ENCODE peak calls at places on chromosomes 1 and 21, in five cellular contexts. One of them, this sample, is unnamed.
A peak's percentile ranks its signal among the peaks of the same experiment; 100 is the strongest.

GRCh38 chr21:38798481-38798882 is 7.2 kb upstream of the ETS2 start:
- DNase-seq in endothelial cell: no peak
- DNase-seq in lower leg skin: peak; percentile 87
- DNase-seq in sigmoid colon: no peak
- DNase-seq in WTC11: peak; percentile 17
- DNase-seq in this sample: no peak

GRCh38 chr1:21293537-21294265 is 3.4 kb upstream of the ECE1 start:
- DNase-seq in WTC11: no peak
- DNase-seq in lower leg skin: no peak
- DNase-seq in endothelial cell: no peak
- DNase-seq in sigmoid colon: no peak
- DNase-seq in this sample: no peak

GRCh38 chr1:53276902-53277281 is 38.6 kb upstream of the MAGOH start:
- DNase-seq in lower leg skin: no peak
- DNase-seq in WTC11: no peak
- DNase-seq in sigmoid colon: no peak
- DNase-seq in endothelial cell: no peak
- DNase-seq in this sample: no peak

GRCh38 chr21:42684109-42684916 is 30.9 kb downstream of the PDE9A start:
- DNase-seq in WTC11: no peak
- DNase-seq in lower leg skin: no peak
- DNase-seq in endothelial cell: no peak
- DNase-seq in sigmoid colon: peak; percentile 77
- DNase-seq in this sample: no peak

GRCh38 chr1:171472183-171472647 is 13.1 kb upstream of the PRRC2C start:
- DNase-seq in WTC11: no peak
- DNase-seq in endothelial cell: no peak
- DNase-seq in sigmoid colon: no peak
- DNase-seq in lower leg skin: no peak
- DNase-seq in this sample: no peak

GRCh38 chr1:206953626-206954025 is 7.4 kb upstream of the PIGR start:
- DNase-seq in sigmoid colon: no peak
- DNase-seq in lower leg skin: no peak
- DNase-seq in WTC11: no peak
- DNase-seq in endothelial cell: no peak
- DNase-seq in this sample: no peak

GRCh38 chr1:45009296-45009865 is 1.7 kb downstream of the HECTD3 start:
- DNase-seq in lower leg skin: no peak
- DNase-seq in WTC11: no peak
- DNase-seq in sigmoid colon: no peak
- DNase-seq in endothelial cell: no peak
- DNase-seq in this sample: no peak

GRCh38 chr1:41678141-41678878 is 193.8 kb upstream of the EDN2 start:
- DNase-seq in endothelial cell: no peak
- DNase-seq in lower leg skin: no peak
- DNase-seq in sigmoid colon: peak; percentile 87
- DNase-seq in WTC11: no peak
- DNase-seq in this sample: peak; percentile 90

GRCh38 chr21:45999581-46000181 is 18.1 kb downstream of the COL6A1 start:
- DNase-seq in endothelial cell: no peak
- DNase-seq in lower leg skin: peak; percentile 82
- DNase-seq in WTC11: no peak
- DNase-seq in sigmoid colon: no peak
- DNase-seq in this sample: no peak

GRCh38 chr1:114671011-114671938 is 1.4 kb upstream of the DENND2C start:
- DNase-seq in endothelial cell: no peak
- DNase-seq in sigmoid colon: no peak
- DNase-seq in lower leg skin: no peak
- DNase-seq in WTC11: no peak
- DNase-seq in this sample: no peak
- TF ChIP-seq CTCF in endothelial cell: peak; percentile 34
- TF ChIP-seq CTCF in sigmoid colon: no peak
- TF ChIP-seq CTCF in lower leg skin: no peak
- TF ChIP-seq CTCF in WTC11: no peak
- TF ChIP-seq CTCF in this sample: no peak

GRCh38 chr1:228697209-228698016 is 37.9 kb upstream of the RHOU start:
- DNase-seq in endothelial cell: no peak
- DNase-seq in sigmoid colon: peak; percentile 80
- DNase-seq in WTC11: no peak
- DNase-seq in lower leg skin: peak; percentile 95
- DNase-seq in this sample: no peak

GRCh38 chr1:228687562-228687961 is 47.7 kb upstream of the RHOU start:
- DNase-seq in sigmoid colon: no peak
- DNase-seq in lower leg skin: peak; percentile 67
- DNase-seq in endothelial cell: no peak
- DNase-seq in WTC11: no peak
- DNase-seq in this sample: no peak

GRCh38 chr1:228689255-228689654 is 46.0 kb upstream of the RHOU start:
- DNase-seq in endothelial cell: no peak
- DNase-seq in lower leg skin: peak; percentile 26
- DNase-seq in sigmoid colon: no peak
- DNase-seq in WTC11: no peak
- DNase-seq in this sample: no peak

GRCh38 chr1:228695015-228695955 is 40.0 kb upstream of the RHOU start:
- DNase-seq in lower leg skin: no peak
- DNase-seq in WTC11: no peak
- DNase-seq in endothelial cell: no peak
- DNase-seq in sigmoid colon: no peak
- DNase-seq in this sample: no peak

DNA sequence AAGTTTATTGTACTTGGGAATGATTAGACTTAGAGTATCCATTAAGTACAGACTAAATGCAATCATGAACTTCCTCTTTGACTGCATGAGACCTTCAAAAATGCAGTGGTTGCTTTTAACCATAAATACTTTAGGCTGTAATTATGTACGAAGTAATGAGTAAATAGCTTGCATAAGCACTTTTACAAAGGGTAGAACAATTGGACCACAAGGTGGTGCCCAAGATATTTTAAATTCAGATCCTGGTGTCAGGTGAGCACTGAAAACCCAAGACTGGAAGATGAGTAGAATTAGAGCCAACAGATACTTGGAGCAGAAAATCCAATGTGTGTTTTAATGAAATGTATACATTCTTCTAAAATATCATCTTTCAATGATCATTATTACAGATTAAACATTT is 43.4 kb upstream of the RHOU start:
- DNase-seq in endothelial cell: peak; percentile 16
- DNase-seq in sigmoid colon: no peak
- DNase-seq in lower leg skin: no peak
- DNase-seq in WTC11: no peak
- DNase-seq in this sample: no peak
- TF ChIP-seq CTCF in endothelial cell: peak; percentile 32
- TF ChIP-seq CTCF in sigmoid colon: peak; percentile 30
- TF ChIP-seq CTCF in lower leg skin: no peak
- TF ChIP-seq CTCF in WTC11: peak; percentile 27
- TF ChIP-seq CTCF in this sample: peak; percentile 17

GRCh38 chr1:182297312-182297711 is 94.3 kb downstream of the GLUL start:
- DNase-seq in sigmoid colon: no peak
- DNase-seq in WTC11: no peak
- DNase-seq in lower leg skin: no peak
- DNase-seq in endothelial cell: no peak
- DNase-seq in this sample: no peak
- TF ChIP-seq CTCF in sigmoid colon: no peak
- TF ChIP-seq CTCF in WTC11: no peak
- TF ChIP-seq CTCF in lower leg skin: no peak
- TF ChIP-seq CTCF in endothelial cell: no peak
- TF ChIP-seq CTCF in this sample: no peak

DNA sequence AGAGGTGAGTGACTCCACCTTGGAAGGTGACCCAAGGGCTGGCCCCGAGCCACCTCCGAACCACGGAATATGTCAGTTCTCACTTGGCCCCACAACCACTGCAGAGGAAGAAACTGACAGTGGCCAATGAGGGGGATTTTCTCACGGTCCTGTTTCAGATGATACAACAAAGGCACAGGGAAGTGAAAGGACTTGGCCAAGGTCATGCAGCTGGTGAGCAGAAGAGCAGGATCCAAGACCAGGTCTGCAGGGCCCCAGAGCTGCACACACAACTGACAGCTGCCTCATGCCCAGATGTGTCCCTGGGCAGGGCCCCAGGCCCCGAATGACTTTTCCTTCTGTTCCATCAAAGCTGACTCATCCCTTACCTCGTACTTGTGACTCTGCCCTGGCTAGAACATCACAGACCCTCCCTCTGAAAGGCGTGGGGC is 25.8 kb upstream of the EVA1B start:
- DNase-seq in sigmoid colon: no peak
- DNase-seq in WTC11: no peak
- DNase-seq in endothelial cell: no peak
- DNase-seq in lower leg skin: no peak
- DNase-seq in this sample: no peak
- TF ChIP-seq CTCF in sigmoid colon: no peak
- TF ChIP-seq CTCF in WTC11: no peak
- TF ChIP-seq CTCF in endothelial cell: no peak
- TF ChIP-seq CTCF in lower leg skin: no peak
- TF ChIP-seq CTCF in this sample: no peak

DNA sequence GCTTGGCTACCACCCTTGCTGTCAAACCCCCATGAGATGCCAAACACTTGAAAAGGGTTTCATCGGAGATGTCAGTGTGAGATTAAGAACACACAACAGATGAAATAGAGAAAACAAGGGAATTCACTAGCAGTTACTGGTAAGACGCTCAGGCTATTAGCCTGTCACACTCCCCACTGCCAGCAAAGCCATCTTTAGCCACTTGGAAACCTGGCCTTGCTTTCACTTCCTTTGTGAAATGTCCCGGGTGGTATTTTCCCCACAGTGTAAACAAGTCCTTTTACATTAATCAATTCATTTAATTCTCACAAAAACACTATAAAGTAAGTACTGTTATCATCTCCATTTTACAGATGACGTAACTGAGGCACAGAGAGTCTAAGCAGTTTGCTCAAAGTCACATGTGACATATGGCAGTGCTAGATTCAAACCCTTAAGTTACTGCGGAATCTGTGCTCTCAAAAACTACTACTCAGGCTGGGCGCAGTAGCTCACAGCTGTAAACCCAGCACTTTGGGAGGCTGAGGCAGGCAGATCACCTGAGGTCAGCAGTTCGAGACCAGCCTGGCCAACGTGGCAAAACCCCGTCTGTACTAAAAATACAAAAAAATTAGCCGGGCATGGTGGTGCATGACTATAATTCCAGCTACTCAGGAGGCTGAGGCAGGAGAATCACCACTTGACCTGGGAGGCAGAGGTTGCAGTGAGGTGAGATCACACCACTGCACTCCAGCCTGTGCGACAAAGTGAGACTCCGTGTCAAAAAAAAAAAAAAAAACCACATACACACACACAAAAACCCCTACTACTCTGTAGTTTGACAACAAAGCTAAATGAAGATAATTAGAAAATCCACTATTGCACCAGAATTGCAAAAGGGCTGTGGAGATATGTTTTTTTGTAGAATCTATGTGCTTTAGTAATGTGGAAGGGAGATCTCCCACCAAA is 32.6 kb upstream of the KHDRBS1 start:
- DNase-seq in lower leg skin: no peak
- DNase-seq in sigmoid colon: no peak
- DNase-seq in WTC11: no peak
- DNase-seq in endothelial cell: no peak
- DNase-seq in this sample: no peak
- TF ChIP-seq CTCF in lower leg skin: no peak
- TF ChIP-seq CTCF in sigmoid colon: no peak
- TF ChIP-seq CTCF in WTC11: no peak
- TF ChIP-seq CTCF in endothelial cell: no peak
- TF ChIP-seq CTCF in this sample: no peak